ENCODE peak calls at places on chromosomes 7 and 10, in four cellular contexts. Z is iPS DF 19.7; Q is left ventricle myocardium superior; V is stimulated activated CD8-positive, alpha-beta memory T cell treated with anti-CD3 and anti-CD28 coated beads, Interleukin-7, amount 100 ng/mL, for 4 hours. X is an unnamed sample.

GRCh38 chr10:8628351-8628750 is 573.9 kb downstream of the GATA3 start:
- DNase-seq in Z (no peak), Q (no peak), V (no peak), X (no peak)

GRCh38 chr7:1662767-1663166 is 7.3 kb upstream of the ELFN1 start:
- DNase-seq in Z (no peak), Q (peak), V (no peak), X (no peak)

GRCh38 chr10:32207544-32207943 is 139.4 kb downstream of the EPC1 start:
- DNase-seq in Z (no peak), Q (peak), V (peak), X (no peak)

GRCh38 chr10:132265878-132266496 is 41.8 kb downstream of the STK32C start:
- DNase-seq in Z (no peak), Q (no peak), V (no peak), X (peak)

GRCh38 chr10:282294-283139 is 147.3 kb downstream of the ZMYND11 start:
- DNase-seq in Z (no peak), Q (no peak), V (no peak), X (no peak)

GRCh38 chr7:124113040-124113439 is 80.2 kb upstream of the TMEM229A start:
- DNase-seq in Z (no peak), Q (no peak), V (no peak), X (no peak)

GRCh38 chr7:22861576-22861975 is 38.9 kb upstream of the TOMM7 start:
- DNase-seq in Z (no peak), Q (no peak), V (no peak), X (no peak)

GRCh38 chr10:3780766-3781457 is 4.1 kb downstream of the KLF6 start:
- DNase-seq in Z (no peak), Q (no peak), V (no peak), X (no peak)

GRCh38 chr7:1667566-1668485 is 2.3 kb upstream of the ELFN1 start:
- DNase-seq in Z (no peak), Q (peak), V (no peak), X (no peak)

GRCh38 chr7:6306471-6306870 is 34.0 kb upstream of the CYTH3 start:
- DNase-seq in Z (no peak), Q (no peak), V (no peak), X (no peak)

GRCh38 chr7:68449099-68449498 is 1149.2 kb upstream of the AUTS2 start:
- DNase-seq in Z (no peak), Q (no peak), V (no peak), X (no peak)

GRCh38 chr7:108525327-108525984 is 479 bp downstream of the PNPLA8 start:
- DNase-seq in Z (peak), Q (peak), V (no peak), X (no peak)

GRCh38 chr7:144738708-144739314 is 97.0 kb downstream of the TPK1 start:
- DNase-seq in Z (no peak), Q (no peak), V (peak), X (no peak)

GRCh38 chr10:86657396-86658011 is 3.2 kb downstream of the OPN4 start:
- DNase-seq in Z (no peak), Q (peak), V (no peak), X (no peak)

GRCh38 chr7:145036592-145037386 is 200.9 kb upstream of the TPK1 start:
- DNase-seq in Z (peak), Q (no peak), V (no peak), X (no peak)

GRCh38 chr7:139871820-139872219 is 42.8 kb downstream of the TBXAS1 start:
- DNase-seq in Z (no peak), Q (no peak), V (no peak), X (no peak)

GRCh38 chr10:70379581-70380176 is 2.7 kb downstream of the LRRC20 start:
- DNase-seq in Z (no peak), Q (no peak), V (no peak), X (no peak)

GRCh38 chr7:100863406-100863950 is 3.7 kb upstream of the TRIP6 start:
- DNase-seq in Z (no peak), Q (no peak), V (no peak), X (no peak)

GRCh38 chr10:78458983-78459638 is 425.4 kb downstream of the RPS24 start:
- DNase-seq in Z (no peak), Q (no peak), V (no peak), X (peak)

GRCh38 chr10:7572435-7572834 is 94.3 kb downstream of the ITIH5 start:
- DNase-seq in Z (no peak), Q (no peak), V (no peak), X (no peak)

GRCh38 chr7:150410680-150411346 is 31.7 kb downstream of the ZNF775 start:
- DNase-seq in Z (no peak), Q (no peak), V (no peak), X (no peak)

GRCh38 chr10:30176182-30176581 is 116.8 kb upstream of the JCAD start:
- DNase-seq in Z (no peak), Q (no peak), V (no peak), X (no peak)

GRCh38 chr7:114047889-114048288 is 129.1 kb upstream of the PPP1R3A start:
- DNase-seq in Z (no peak), Q (no peak), V (no peak), X (no peak)

GRCh38 chr7:120218702-120219101 is 54.3 kb upstream of the KCND2 start:
- DNase-seq in Z (no peak), Q (no peak), V (no peak), X (no peak)

GRCh38 chr10:76973515-76974289 is 663.9 kb downstream of the KCNMA1 start:
- DNase-seq in Z (no peak), Q (no peak), V (no peak), X (no peak)

GRCh38 chr10:75207079-75207867 is 3.3 kb upstream of the VDAC2 start:
- DNase-seq in Z (no peak), Q (no peak), V (no peak), X (no peak)

GRCh38 chr7:66344166-66344565 is 139.0 kb downstream of the TPST1 start:
- DNase-seq in Z (no peak), Q (no peak), V (no peak), X (no peak)

GRCh38 chr7:7180725-7181428 is 1.5 kb upstream of the C1GALT1 start:
- DNase-seq in Z (no peak), Q (no peak), V (no peak), X (no peak)

GRCh38 chr7:2140216-2140870 is 92.4 kb downstream of the MAD1L1 start:
- DNase-seq in Z (no peak), Q (no peak), V (no peak), X (no peak)

GRCh38 chr10:11547111-11547625 is 64.3 kb downstream of the USP6NL start:
- DNase-seq in Z (no peak), Q (no peak), V (no peak), X (no peak)